ENCODE peak calls at places on chromosome 22, in seven cellular contexts. V, L, T, M, A, Y and G are unnamed samples.

GRCh38 chr22:44497218-44497903 is 672 bp downstream of the RTL6 start:
- DNase-seq in Y (no peak), M (no peak), A (peak), L (no peak), V (no peak), T (no peak), G (peak)

GRCh38 chr22:50585781-50586180 is 3.1 kb upstream of the CHKB start:
- DNase-seq in M (no peak), L (no peak), A (no peak), Y (no peak), V (no peak), T (no peak), G (no peak)

GRCh38 chr22:36285545-36285944 is 32.6 kb downstream of the APOL1 start:
- DNase-seq in M (no peak), A (no peak), T (no peak), L (no peak), Y (no peak), V (no peak), G (no peak)

GRCh38 chr22:22021160-22021750 is 38.7 kb upstream of the TOP3B start:
- DNase-seq in Y (no peak), T (no peak), V (no peak), M (no peak), A (no peak), L (peak), G (no peak)

GRCh38 chr22:41681616-41682015 is 7.1 kb downstream of the SNU13 start:
- DNase-seq in A (peak), T (no peak), V (no peak), M (no peak), L (no peak), Y (no peak), G (peak)

GRCh38 chr22:44023404-44024287 is 456 bp upstream of the PARVB start:
- DNase-seq in L (peak), A (peak), Y (peak), T (peak), V (no peak), M (peak), G (peak)

GRCh38 chr22:47209077-47209514 is 446.6 kb downstream of the TBC1D22A start:
- DNase-seq in L (no peak), Y (no peak), T (peak), V (no peak), A (no peak), M (no peak), G (no peak)

GRCh38 chr22:25673721-25674120 is 68.3 kb upstream of the MYO18B start:
- DNase-seq in M (no peak), Y (no peak), L (no peak), A (no peak), V (no peak), T (no peak), G (no peak)

GRCh38 chr22:21009638-21010425 is 5.1 kb upstream of the P2RX6 start:
- DNase-seq in L (peak), A (peak), M (peak), Y (no peak), V (no peak), T (peak), G (no peak)

GRCh38 chr22:36565686-36566085 is 36.7 kb upstream of the EIF3D start:
- DNase-seq in M (no peak), A (no peak), V (no peak), Y (no peak), T (no peak), L (no peak), G (no peak)

GRCh38 chr22:42938449-42938848 is 76.5 kb downstream of the PACSIN2 start:
- DNase-seq in V (no peak), Y (no peak), L (no peak), A (no peak), T (no peak), M (no peak), G (no peak)

GRCh38 chr22:19785461-19786263 is 25.1 kb downstream of the TBX1 start:
- DNase-seq in Y (no peak), L (no peak), A (no peak), V (no peak), T (no peak), M (no peak), G (no peak)

GRCh38 chr22:47102648-47103047 is 340.2 kb downstream of the TBC1D22A start:
- DNase-seq in V (no peak), T (no peak), A (peak), Y (no peak), L (peak), M (peak), G (no peak)

GRCh38 chr22:37930270-37930951 is 23.0 kb downstream of the C22orf23 start:
- DNase-seq in L (peak), V (no peak), T (peak), M (peak), A (peak), Y (no peak), G (no peak)

GRCh38 chr22:50148991-50149721 is 21.4 kb upstream of the PANX2 start:
- DNase-seq in T (peak), V (no peak), L (peak), M (peak), A (no peak), Y (peak), G (peak)

GRCh38 chr22:21835378-21835777 is 32.1 kb downstream of the MAPK1 start:
- DNase-seq in L (no peak), Y (no peak), M (no peak), V (no peak), A (no peak), T (no peak), G (no peak)

GRCh38 chr22:29689872-29690213 is 30.0 kb upstream of the CABP7 start:
- DNase-seq in Y (no peak), V (peak), T (peak), A (peak), L (peak), M (peak), G (no peak)

GRCh38 chr22:30240541-30241417 is 5.8 kb downstream of the LIF start:
- DNase-seq in M (no peak), Y (peak), L (no peak), V (no peak), T (no peak), A (no peak), G (no peak)

GRCh38 chr22:46734830-46735453 is 3.1 kb downstream of the CERK start:
- DNase-seq in M (no peak), L (peak), V (no peak), A (no peak), Y (peak), T (peak), G (peak)

GRCh38 chr22:46443850-46444389 is 93.5 kb downstream of the CELSR1 start:
- DNase-seq in Y (no peak), M (no peak), L (peak), T (no peak), A (no peak), V (no peak), G (peak)

GRCh38 chr22:29936186-29936585 is 53.2 kb downstream of the MTMR3 start:
- DNase-seq in A (no peak), T (no peak), V (no peak), L (peak), M (no peak), Y (no peak), G (peak)

GRCh38 chr22:45429424-45429823 is 15.9 kb downstream of the RIBC2 start:
- DNase-seq in V (no peak), A (no peak), L (no peak), Y (no peak), T (no peak), M (no peak), G (no peak)

GRCh38 chr22:42073568-42074152 is 388 bp upstream of the PHETA2 start:
- DNase-seq in A (no peak), M (no peak), Y (no peak), T (no peak), V (no peak), L (no peak), G (no peak)

GRCh38 chr22:42949159-42949558 is 65.8 kb downstream of the PACSIN2 start:
- DNase-seq in Y (no peak), V (no peak), M (peak), A (peak), T (no peak), L (no peak), G (no peak)

GRCh38 chr22:49149721-49150608 is 677.7 kb downstream of the BRD1 start:
- DNase-seq in M (no peak), Y (no peak), V (no peak), A (no peak), T (no peak), L (no peak), G (no peak)

GRCh38 chr22:48902001-48902869 is 925.4 kb downstream of the BRD1 start:
- DNase-seq in Y (no peak), M (peak), L (no peak), A (no peak), V (no peak), T (no peak), G (no peak)

GRCh38 chr22:44325718-44326548 is 13.2 kb upstream of the SHISAL1 start:
- DNase-seq in T (no peak), L (no peak), M (no peak), Y (no peak), A (peak), V (no peak), G (no peak)

GRCh38 chr22:48452766-48453165 is 1374.9 kb downstream of the BRD1 start:
- DNase-seq in Y (no peak), T (no peak), M (no peak), V (no peak), L (no peak), A (no peak), G (no peak)

GRCh38 chr22:42080287-42080686 is 787 bp downstream of the SMDT1 start:
- DNase-seq in A (peak), M (no peak), Y (no peak), V (no peak), L (peak), T (peak), G (no peak)